ENCODE peak calls at places on chromosome 15, in nine cellular contexts. O, G, H, V, D, T, U, M and L are unnamed samples.

GRCh38 chr15:67100808-67101581 is 35.6 kb downstream of the SMAD3 start:
- DNase-seq in O (no peak), G (no peak), H (peak), V (no peak), D (no peak), T (no peak), U (no peak), M (no peak), L (no peak)

GRCh38 chr15:63603516-63603915 is 6.3 kb downstream of the FBXL22 start:
- DNase-seq in O (no peak), G (no peak), H (no peak), V (no peak), D (no peak), T (no peak), U (no peak), M (no peak), L (no peak)

GRCh38 chr15:70025413-70026296 is 72.1 kb downstream of the TLE3 start:
- DNase-seq in O (no peak), G (no peak), H (no peak), V (no peak), D (no peak), T (no peak), U (no peak), M (no peak), L (no peak)

GRCh38 chr15:79769081-79769481 is 127.7 kb downstream of the MTHFS start:
- DNase-seq in O (peak), G (no peak), H (peak), V (no peak), D (no peak), T (no peak), U (no peak), M (peak), L (no peak)

GRCh38 chr15:52291204-52291603 is 4.4 kb downstream of the MYO5C start:
- DNase-seq in O (no peak), G (no peak), H (peak), V (no peak), D (no peak), T (no peak), U (no peak), M (no peak), L (no peak)

GRCh38 chr15:94056314-94056713 is 175.0 kb upstream of the MCTP2 start:
- DNase-seq in O (no peak), G (no peak), H (no peak), V (no peak), D (no peak), T (no peak), U (no peak), M (no peak), L (no peak)

GRCh38 chr15:69744421-69745162 is 292.0 kb downstream of the RPLP1 start:
- DNase-seq in O (no peak), G (no peak), H (no peak), V (no peak), D (no peak), T (no peak), U (no peak), M (no peak), L (no peak)

GRCh38 chr15:70164156-70164900 is 66.6 kb upstream of the TLE3 start:
- DNase-seq in O (no peak), G (no peak), H (no peak), V (no peak), D (no peak), T (no peak), U (peak), M (no peak), L (no peak)

GRCh38 chr15:56715220-56715619 is 18.1 kb downstream of the ZNF280D start:
- DNase-seq in O (no peak), G (no peak), H (peak), V (no peak), D (no peak), T (no peak), U (no peak), M (no peak), L (no peak)

GRCh38 chr15:100332231-100332630 is 9.5 kb downstream of the ADAMTS17 start:
- DNase-seq in O (no peak), G (no peak), H (no peak), V (no peak), D (no peak), T (no peak), U (no peak), M (no peak), L (no peak)

GRCh38 chr15:67076147-67076843 is 10.9 kb downstream of the SMAD3 start:
- DNase-seq in O (peak), G (no peak), H (peak), V (no peak), D (no peak), T (peak), U (no peak), M (no peak), L (no peak)

GRCh38 chr15:70762469-70763119 is 764 bp downstream of the UACA start:
- DNase-seq in O (peak), G (no peak), H (no peak), V (peak), D (peak), T (no peak), U (peak), M (no peak), L (no peak)

GRCh38 chr15:69410290-69410874 is 3.8 kb upstream of the KIF23 start:
- DNase-seq in O (peak), G (no peak), H (peak), V (peak), D (no peak), T (no peak), U (no peak), M (peak), L (peak)

GRCh38 chr15:91548588-91548987 is 304.9 kb upstream of the SLCO3A1 start:
- DNase-seq in O (no peak), G (no peak), H (no peak), V (no peak), D (peak), T (no peak), U (no peak), M (no peak), L (no peak)

GRCh38 chr15:34813446-34814190 is 18.3 kb upstream of the ACTC1 start:
- DNase-seq in O (no peak), G (no peak), H (no peak), V (no peak), D (no peak), T (no peak), U (no peak), M (no peak), L (no peak)